ENCODE peak calls at places on chromosomes 13 and 19, in seven cellular contexts. V is Jurkat, Clone E6-1; J is NCI-H69; Y is cerebellar nuclear complex; Q is tibial nerve; K is stimulated activated CD8-positive, alpha-beta memory T cell treated with anti-CD3 and anti-CD28 coated beads, Interleukin-12 subunit alpha, Interleukin-12 subunit beta, amount 100 ng/mL, for 4 hours; S is HFF-Myc. L is an unnamed sample.

GRCh38 chr19:46700704-46701103 is 16.2 kb downstream of the PRKD2 start:
- DNase-seq in V (no peak), J (no peak), Y (no peak), Q (no peak), K (no peak), S (no peak), L (no peak)

GRCh38 chr19:39846678-39847486 is 703 bp upstream of the FBL start:
- DNase-seq in V (no peak), J (no peak), Y (no peak), Q (no peak), K (no peak), S (no peak), L (no peak)

GRCh38 chr19:44582581-44583265 is 30.6 kb upstream of the IGSF23 start:
- DNase-seq in V (peak), J (peak), Y (no peak), Q (no peak), K (no peak), S (no peak), L (no peak)

GRCh38 chr19:40933025-40933424 is 51.0 kb upstream of the CYP2A7 start:
- DNase-seq in V (no peak), J (no peak), Y (no peak), Q (no peak), K (no peak), S (no peak), L (no peak)

GRCh38 chr13:80572308-80572676 is 231.4 kb upstream of the SPRY2 start:
- DNase-seq in V (no peak), J (peak), Y (no peak), Q (no peak), K (no peak), S (no peak), L (no peak)

GRCh38 chr19:42284641-42285341 is 15.7 kb downstream of the CIC start:
- DNase-seq in V (no peak), J (peak), Y (no peak), Q (no peak), K (no peak), S (no peak), L (no peak)

GRCh38 chr19:29323972-29324680 is 111.2 kb upstream of the UQCRFS1 start:
- DNase-seq in V (no peak), J (no peak), Y (no peak), Q (no peak), K (no peak), S (no peak), L (no peak)

GRCh38 chr19:2340496-2341246 is 12.2 kb downstream of the SPPL2B start:
- DNase-seq in V (no peak), J (no peak), Y (no peak), Q (no peak), K (no peak), S (no peak), L (no peak)

GRCh38 chr13:65555973-65556372 is 1674.2 kb downstream of the PCDH9 start:
- DNase-seq in V (no peak), J (peak), Y (no peak), Q (no peak), K (no peak), S (no peak), L (no peak)

GRCh38 chr13:92805766-92806165 is 420.8 kb upstream of the GPC6 start:
- DNase-seq in V (no peak), J (no peak), Y (no peak), Q (no peak), K (no peak), S (no peak), L (no peak)

GRCh38 chr19:14006766-14007562 is 844 bp upstream of the RFX1 start:
- DNase-seq in V (no peak), J (peak), Y (no peak), Q (no peak), K (no peak), S (no peak), L (no peak)

GRCh38 chr19:2114218-2114617 is 17.5 kb downstream of the IZUMO4 start:
- DNase-seq in V (no peak), J (no peak), Y (no peak), Q (no peak), K (no peak), S (no peak), L (no peak)

L was measured in effector memory CD4-positive, alpha-beta T cell.